ENCODE peak calls at places on chromosomes 1 and 21, in five cellular contexts. A is fibroblast of lung, V is neural crest cell, M is germinal center, F is stomach. I is an unnamed sample.

GRCh38 chr1:20063861-20064292 is 6.1 kb upstream of the PLA2G5 start:
- DNase-seq in A (peak; percentile 78), V (no peak), M (no peak), F (no peak), I (no peak)

GRCh38 chr1:41529621-41530395 is 45.3 kb upstream of the EDN2 start:
- DNase-seq in V (no peak), F (no peak), A (no peak), M (no peak), I (no peak)

GRCh38 chr1:193537266-193538003 is 351.0 kb upstream of the B3GALT2 start:
- DNase-seq in F (no peak), M (peak; percentile 38), A (no peak), V (no peak), I (no peak)

GRCh38 chr1:204401747-204402146 is 9.9 kb downstream of the PPP1R15B start:
- DNase-seq in V (no peak), M (no peak), A (no peak), F (no peak), I (no peak)

GRCh38 chr21:44334637-44335030 is 4.6 kb downstream of the CFAP410 start:
- DNase-seq in V (no peak), F (no peak), A (no peak), M (no peak), I (no peak)

GRCh38 chr1:185281245-185281644 is 35.8 kb downstream of the IVNS1ABP start:
- DNase-seq in A (no peak), F (no peak), V (no peak), M (no peak), I (no peak)

GRCh38 chr1:2105781-2106524 is 55.7 kb downstream of the PRKCZ start:
- DNase-seq in V (no peak), M (no peak), A (no peak), F (no peak), I (no peak)

GRCh38 chr1:75099581-75099980 is 34.6 kb upstream of the LHX8 start:
- DNase-seq in V (no peak), A (no peak), F (no peak), M (no peak), I (no peak)

GRCh38 chr1:51564124-51564523 is 45.1 kb upstream of the EPS15 start:
- DNase-seq in V (no peak), F (no peak), M (peak; percentile 10), A (peak; percentile 29), I (no peak)

GRCh38 chr1:17355898-17356297 is 16.1 kb upstream of the PADI6 start:
- DNase-seq in V (no peak), M (peak; percentile 23), A (no peak), F (no peak), I (no peak)